ENCODE peak calls at places on chromosomes 1 and 21, in seven cellular contexts. One of them, this sample, is unnamed.

GRCh38 chr21:45947716-45948255 is 33.8 kb upstream of the COL6A1 start:
- DNase-seq in K562: no peak
- DNase-seq in HepG2: no peak
- DNase-seq in WTC11: no peak
- DNase-seq in HCT116: no peak
- DNase-seq in HEK293T: no peak
- DNase-seq in H1: no peak
- DNase-seq in this sample: no peak

GRCh38 chr1:65896721-65897120 is 104.0 kb downstream of the PDE4B start:
- DNase-seq in HEK293T: no peak
- DNase-seq in K562: no peak
- DNase-seq in H1: no peak
- DNase-seq in HepG2: no peak
- DNase-seq in HCT116: no peak
- DNase-seq in WTC11: no peak
- DNase-seq in this sample: no peak

GRCh38 chr1:217895817-217896216 is 264.7 kb downstream of the SPATA17 start:
- DNase-seq in WTC11: no peak
- DNase-seq in HCT116: no peak
- DNase-seq in H1: no peak
- DNase-seq in HepG2: no peak
- DNase-seq in K562: no peak
- DNase-seq in HEK293T: no peak
- DNase-seq in this sample: no peak

GRCh38 chr1:187306671-187307415 is 478.1 kb downstream of the PLA2G4A start:
- DNase-seq in HCT116: no peak
- DNase-seq in H1: no peak
- DNase-seq in K562: no peak
- DNase-seq in WTC11: no peak
- DNase-seq in HEK293T: no peak
- DNase-seq in HepG2: no peak
- DNase-seq in this sample: no peak

GRCh38 chr1:159786966-159787365 is 6.2 kb downstream of the DUSP23 start:
- DNase-seq in K562: no peak
- DNase-seq in HCT116: no peak
- DNase-seq in HEK293T: no peak
- DNase-seq in HepG2: no peak
- DNase-seq in H1: no peak
- DNase-seq in WTC11: no peak
- DNase-seq in this sample: no peak

GRCh38 chr1:155966750-155967149 is 11.6 kb downstream of the ARHGEF2 start:
- DNase-seq in HEK293T: no peak
- DNase-seq in H1: no peak
- DNase-seq in HepG2: no peak
- DNase-seq in WTC11: no peak
- DNase-seq in HCT116: no peak
- DNase-seq in K562: no peak
- DNase-seq in this sample: no peak

GRCh38 chr1:115089443-115090340 is at the start of gene TSPAN2:
- DNase-seq in HepG2: no peak
- DNase-seq in HEK293T: peak
- DNase-seq in HCT116: no peak
- DNase-seq in K562: peak
- DNase-seq in WTC11: peak
- DNase-seq in H1: peak
- DNase-seq in this sample: no peak

GRCh38 chr1:117671781-117672501 is 66.1 kb downstream of the TENT5C start:
- DNase-seq in HepG2: peak
- DNase-seq in K562: peak
- DNase-seq in HEK293T: no peak
- DNase-seq in H1: no peak
- DNase-seq in WTC11: peak
- DNase-seq in HCT116: no peak
- DNase-seq in this sample: no peak

GRCh38 chr1:79457825-79458224 is 451.3 kb upstream of the ADGRL4 start:
- DNase-seq in H1: no peak
- DNase-seq in HEK293T: no peak
- DNase-seq in HCT116: no peak
- DNase-seq in HepG2: no peak
- DNase-seq in K562: no peak
- DNase-seq in WTC11: no peak
- DNase-seq in this sample: no peak

GRCh38 chr1:35568975-35569395 is 4.1 kb upstream of the TFAP2E start:
- DNase-seq in HEK293T: peak
- DNase-seq in HepG2: peak
- DNase-seq in K562: peak
- DNase-seq in H1: no peak
- DNase-seq in HCT116: peak
- DNase-seq in WTC11: peak
- DNase-seq in this sample: no peak

GRCh38 chr1:179038528-179039281 is 13.0 kb downstream of the FAM20B start:
- DNase-seq in HepG2: no peak
- DNase-seq in HCT116: no peak
- DNase-seq in WTC11: no peak
- DNase-seq in H1: no peak
- DNase-seq in K562: no peak
- DNase-seq in HEK293T: no peak
- DNase-seq in this sample: no peak

GRCh38 chr1:157505481-157506272 is 46.6 kb downstream of the FCRL5 start:
- DNase-seq in H1: peak
- DNase-seq in HEK293T: peak
- DNase-seq in HepG2: peak
- DNase-seq in K562: peak
- DNase-seq in WTC11: peak
- DNase-seq in HCT116: peak
- DNase-seq in this sample: peak

GRCh38 chr1:171983584-171983983 is 142.3 kb downstream of the DNM3 start:
- DNase-seq in H1: no peak
- DNase-seq in WTC11: no peak
- DNase-seq in HEK293T: no peak
- DNase-seq in K562: no peak
- DNase-seq in HCT116: peak
- DNase-seq in HepG2: no peak
- DNase-seq in this sample: no peak

GRCh38 chr21:45328198-45329087 is 40.7 kb upstream of the POFUT2 start:
- DNase-seq in WTC11: no peak
- DNase-seq in H1: no peak
- DNase-seq in HEK293T: no peak
- DNase-seq in K562: no peak
- DNase-seq in HepG2: no peak
- DNase-seq in HCT116: no peak
- DNase-seq in this sample: no peak

GRCh38 chr1:38018864-38019343 is 6.4 kb downstream of the UTP11 start:
- DNase-seq in HEK293T: no peak
- DNase-seq in K562: no peak
- DNase-seq in HCT116: no peak
- DNase-seq in HepG2: peak
- DNase-seq in WTC11: no peak
- DNase-seq in H1: no peak
- DNase-seq in this sample: no peak

GRCh38 chr1:83627045-83627444 is 371.9 kb downstream of the TTLL7 start:
- DNase-seq in HEK293T: no peak
- DNase-seq in K562: no peak
- DNase-seq in WTC11: no peak
- DNase-seq in HepG2: no peak
- DNase-seq in HCT116: no peak
- DNase-seq in H1: no peak
- DNase-seq in this sample: no peak

GRCh38 chr21:37079211-37079824 is 6.3 kb downstream of the TTC3 start:
- DNase-seq in HCT116: no peak
- DNase-seq in WTC11: no peak
- DNase-seq in HEK293T: no peak
- DNase-seq in K562: no peak
- DNase-seq in HepG2: peak
- DNase-seq in H1: no peak
- DNase-seq in this sample: no peak

GRCh38 chr1:228490120-228491078 is 3.2 kb downstream of the RNF187 start:
- DNase-seq in HEK293T: no peak
- DNase-seq in HepG2: no peak
- DNase-seq in K562: no peak
- DNase-seq in H1: no peak
- DNase-seq in HCT116: peak
- DNase-seq in WTC11: no peak
- DNase-seq in this sample: no peak

GRCh38 chr1:58013237-58013636 is 533.3 kb downstream of the OMA1 start:
- DNase-seq in HepG2: peak
- DNase-seq in H1: no peak
- DNase-seq in HCT116: no peak
- DNase-seq in K562: no peak
- DNase-seq in HEK293T: no peak
- DNase-seq in WTC11: no peak
- DNase-seq in this sample: no peak

GRCh38 chr21:45250914-45251634 is 36.6 kb downstream of the POFUT2 start:
- DNase-seq in K562: no peak
- DNase-seq in WTC11: no peak
- DNase-seq in HCT116: no peak
- DNase-seq in HepG2: no peak
- DNase-seq in H1: no peak
- DNase-seq in HEK293T: no peak
- DNase-seq in this sample: no peak

GRCh38 chr1:1432951-1433803 is 2.3 kb upstream of the VWA1 start:
- DNase-seq in WTC11: peak
- DNase-seq in K562: peak
- DNase-seq in HCT116: no peak
- DNase-seq in H1: no peak
- DNase-seq in HEK293T: peak
- DNase-seq in HepG2: peak
- DNase-seq in this sample: no peak

GRCh38 chr1:165389609-165390008 is 33.1 kb upstream of the LMX1A start:
- DNase-seq in HEK293T: no peak
- DNase-seq in HCT116: no peak
- DNase-seq in WTC11: no peak
- DNase-seq in H1: no peak
- DNase-seq in HepG2: no peak
- DNase-seq in K562: no peak
- DNase-seq in this sample: no peak

GRCh38 chr1:219041819-219042218 is 131.9 kb upstream of the LYPLAL1 start:
- DNase-seq in H1: no peak
- DNase-seq in K562: no peak
- DNase-seq in HCT116: no peak
- DNase-seq in WTC11: no peak
- DNase-seq in HEK293T: no peak
- DNase-seq in HepG2: no peak
- DNase-seq in this sample: no peak

GRCh38 chr1:47317841-47318240 is 3.9 kb upstream of the STIL start:
- DNase-seq in WTC11: no peak
- DNase-seq in K562: no peak
- DNase-seq in HEK293T: no peak
- DNase-seq in H1: no peak
- DNase-seq in HepG2: no peak
- DNase-seq in HCT116: no peak
- DNase-seq in this sample: no peak

GRCh38 chr1:174769961-174770549 is 229.7 kb upstream of the CACYBP start:
- DNase-seq in HEK293T: peak
- DNase-seq in K562: peak
- DNase-seq in HepG2: peak
- DNase-seq in WTC11: no peak
- DNase-seq in H1: no peak
- DNase-seq in HCT116: peak
- DNase-seq in this sample: peak

DNA sequence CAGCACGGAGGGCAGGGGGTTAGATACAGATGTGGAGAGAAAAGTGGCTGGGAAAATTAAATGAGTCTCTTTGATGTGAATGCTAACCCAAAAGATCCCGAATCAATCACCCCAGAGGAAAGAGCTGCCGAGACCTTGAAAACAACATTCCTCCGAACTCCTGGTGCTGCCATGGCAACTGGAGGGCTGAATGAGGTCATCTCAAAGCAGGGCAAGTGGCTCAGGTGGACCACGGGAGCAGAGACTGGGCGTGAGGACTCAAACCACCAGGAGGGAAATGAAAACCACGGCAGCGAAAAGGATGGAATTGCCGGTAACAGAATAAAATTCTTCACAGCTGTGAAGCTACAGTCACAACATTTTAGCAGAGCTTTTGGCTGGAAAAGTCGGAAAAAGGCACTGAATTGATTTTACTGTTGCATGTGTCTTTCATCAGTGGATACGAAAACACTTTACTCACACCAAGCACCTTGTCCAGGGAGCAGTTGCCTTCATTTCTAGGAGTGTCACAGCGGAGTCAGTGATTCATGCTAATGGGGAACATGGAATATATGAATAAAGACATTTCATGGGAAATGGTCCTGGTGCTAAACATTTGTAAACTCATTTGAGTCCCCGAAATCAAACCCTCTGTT is 23.3 kb upstream of the BECN2 start:
- DNase-seq in HCT116: no peak
- DNase-seq in H1: peak
- DNase-seq in HEK293T: peak
- DNase-seq in HepG2: peak
- DNase-seq in WTC11: peak
- DNase-seq in K562: peak
- DNase-seq in this sample: no peak
- TF ChIP-seq SP1 in HCT116: no peak
- TF ChIP-seq SP1 in H1: no peak
- TF ChIP-seq SP1 in HEK293T: no peak
- TF ChIP-seq SP1 in HepG2: no peak
- TF ChIP-seq SP1 in WTC11: no peak
- TF ChIP-seq SP1 in K562: no peak
- TF ChIP-seq SP1 in this sample: no peak

DNA sequence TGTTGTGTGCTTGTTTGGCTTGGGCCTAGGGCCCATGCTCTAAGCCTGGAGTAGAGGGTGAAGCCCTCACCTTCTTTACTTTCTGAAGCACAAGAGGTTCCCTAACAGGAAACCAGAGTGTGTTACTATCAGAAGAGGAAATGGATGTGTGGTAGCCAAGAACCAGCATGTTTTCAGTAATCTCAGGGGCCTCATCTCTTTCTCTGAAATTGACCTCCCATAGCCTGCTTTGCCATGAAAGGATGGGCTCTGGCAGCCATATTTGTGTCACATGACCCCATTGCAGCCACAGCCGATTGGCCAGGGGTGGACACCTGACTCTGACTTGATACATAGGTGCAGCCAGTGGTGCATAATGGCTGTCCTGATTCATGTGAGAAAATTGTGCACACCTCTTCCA is 18.6 kb downstream of the A3GALT2 start:
- DNase-seq in HCT116: no peak
- DNase-seq in WTC11: no peak
- DNase-seq in K562: peak
- DNase-seq in HEK293T: no peak
- DNase-seq in HepG2: no peak
- DNase-seq in H1: no peak
- DNase-seq in this sample: no peak
- TF ChIP-seq SP1 in HCT116: no peak
- TF ChIP-seq SP1 in WTC11: no peak
- TF ChIP-seq SP1 in K562: no peak
- TF ChIP-seq SP1 in HEK293T: no peak
- TF ChIP-seq SP1 in HepG2: no peak
- TF ChIP-seq SP1 in H1: no peak
- TF ChIP-seq SP1 in this sample: no peak

GRCh38 chr1:87942165-87942564 is 613.5 kb downstream of the LMO4 start:
- DNase-seq in HEK293T: no peak
- DNase-seq in H1: no peak
- DNase-seq in K562: no peak
- DNase-seq in WTC11: no peak
- DNase-seq in HepG2: no peak
- DNase-seq in HCT116: no peak
- DNase-seq in this sample: no peak
- TF ChIP-seq SP1 in HEK293T: no peak
- TF ChIP-seq SP1 in H1: no peak
- TF ChIP-seq SP1 in K562: no peak
- TF ChIP-seq SP1 in WTC11: no peak
- TF ChIP-seq SP1 in HepG2: no peak
- TF ChIP-seq SP1 in HCT116: no peak
- TF ChIP-seq SP1 in this sample: no peak

GRCh38 chr21:15029077-15029476 is 35.7 kb downstream of the NRIP1 start:
- DNase-seq in HEK293T: no peak
- DNase-seq in HepG2: no peak
- DNase-seq in HCT116: no peak
- DNase-seq in WTC11: no peak
- DNase-seq in H1: no peak
- DNase-seq in K562: no peak
- DNase-seq in this sample: no peak
- TF ChIP-seq SP1 in HEK293T: no peak
- TF ChIP-seq SP1 in HepG2: no peak
- TF ChIP-seq SP1 in HCT116: no peak
- TF ChIP-seq SP1 in WTC11: no peak
- TF ChIP-seq SP1 in H1: no peak
- TF ChIP-seq SP1 in K562: no peak
- TF ChIP-seq SP1 in this sample: no peak